ENCODE peak calls at places on chromosomes 11 and 22, in four cellular contexts. One of them, this sample, is unnamed.

GRCh38 chr22:49937758-49938564 is 19.5 kb downstream of the CRELD2 start:
- DNase-seq in body of pancreas: peak; percentile 46
- DNase-seq in mesothelial cell of epicardium: no peak
- DNase-seq in amniotic epithelial cell: no peak
- DNase-seq in this sample: no peak

GRCh38 chr11:117950320-117950719 is 21.1 kb upstream of the TMPRSS13 start:
- DNase-seq in body of pancreas: peak; percentile 24
- DNase-seq in mesothelial cell of epicardium: no peak
- DNase-seq in amniotic epithelial cell: no peak
- DNase-seq in this sample: no peak

GRCh38 chr11:68043349-68044144 is 4.7 kb downstream of the TCIRG1 start:
- DNase-seq in body of pancreas: peak; percentile 60
- DNase-seq in mesothelial cell of epicardium: no peak
- DNase-seq in amniotic epithelial cell: peak; percentile 86
- DNase-seq in this sample: peak; percentile 90

GRCh38 chr11:59776210-59777066 is 21.3 kb downstream of the STX3 start:
- DNase-seq in body of pancreas: peak; percentile 40
- DNase-seq in mesothelial cell of epicardium: no peak
- DNase-seq in amniotic epithelial cell: peak; percentile 86
- DNase-seq in this sample: peak; percentile 59

GRCh38 chr22:43481528-43482309 is 69.9 kb downstream of the MPPED1 start:
- DNase-seq in body of pancreas: no peak
- DNase-seq in mesothelial cell of epicardium: no peak
- DNase-seq in amniotic epithelial cell: no peak
- DNase-seq in this sample: no peak

GRCh38 chr11:114176321-114176720 is 116.8 kb downstream of the ZBTB16 start:
- DNase-seq in body of pancreas: peak; percentile 86
- DNase-seq in mesothelial cell of epicardium: no peak
- DNase-seq in amniotic epithelial cell: no peak
- DNase-seq in this sample: no peak

GRCh38 chr11:18368236-18368635 is 26.1 kb upstream of the LDHA start:
- DNase-seq in body of pancreas: no peak
- DNase-seq in mesothelial cell of epicardium: no peak
- DNase-seq in amniotic epithelial cell: peak; percentile 86
- DNase-seq in this sample: no peak

GRCh38 chr11:2589538-2589934 is 110.3 kb downstream of the KCNQ1OT1 start:
- DNase-seq in body of pancreas: no peak
- DNase-seq in mesothelial cell of epicardium: no peak
- DNase-seq in amniotic epithelial cell: no peak
- DNase-seq in this sample: no peak

GRCh38 chr11:1936781-1937615 is 10.1 kb upstream of the MRPL23 start:
- DNase-seq in body of pancreas: no peak
- DNase-seq in mesothelial cell of epicardium: no peak
- DNase-seq in amniotic epithelial cell: no peak
- DNase-seq in this sample: no peak

GRCh38 chr11:15108592-15109130 is 6.1 kb upstream of the INSC start:
- DNase-seq in body of pancreas: no peak
- DNase-seq in mesothelial cell of epicardium: no peak
- DNase-seq in amniotic epithelial cell: no peak
- DNase-seq in this sample: no peak

GRCh38 chr11:3004481-3004880 is 12.4 kb upstream of the NAP1L4 start:
- DNase-seq in body of pancreas: no peak
- DNase-seq in mesothelial cell of epicardium: no peak
- DNase-seq in amniotic epithelial cell: no peak
- DNase-seq in this sample: no peak

GRCh38 chr11:68355471-68355870 is 43.1 kb downstream of the LRP5 start:
- DNase-seq in body of pancreas: no peak
- DNase-seq in mesothelial cell of epicardium: no peak
- DNase-seq in amniotic epithelial cell: no peak
- DNase-seq in this sample: no peak

GRCh38 chr11:46347637-46348311 is 511 bp downstream of the DGKZ start:
- DNase-seq in body of pancreas: peak; percentile 36
- DNase-seq in mesothelial cell of epicardium: no peak
- DNase-seq in amniotic epithelial cell: no peak
- DNase-seq in this sample: no peak

GRCh38 chr22:36211237-36211881 is 9.8 kb upstream of the APOL4 start:
- DNase-seq in body of pancreas: peak; percentile 52
- DNase-seq in mesothelial cell of epicardium: no peak
- DNase-seq in amniotic epithelial cell: peak; percentile 32
- DNase-seq in this sample: no peak

GRCh38 chr11:114482114-114482513 is 42.8 kb downstream of the REXO2 start:
- DNase-seq in body of pancreas: no peak
- DNase-seq in mesothelial cell of epicardium: no peak
- DNase-seq in amniotic epithelial cell: peak; percentile 72
- DNase-seq in this sample: no peak

GRCh38 chr22:43014062-43014875 is 680 bp downstream of the PACSIN2 start:
- DNase-seq in body of pancreas: peak; percentile 51
- DNase-seq in mesothelial cell of epicardium: peak; percentile 39
- DNase-seq in amniotic epithelial cell: peak; percentile 45
- DNase-seq in this sample: no peak

GRCh38 chr11:15886866-15887265 is 469.5 kb downstream of the SOX6 start:
- DNase-seq in body of pancreas: no peak
- DNase-seq in mesothelial cell of epicardium: no peak
- DNase-seq in amniotic epithelial cell: peak; percentile 57
- DNase-seq in this sample: no peak

GRCh38 chr11:118147502-118147901 is 5.1 kb downstream of the SCN4B start:
- DNase-seq in body of pancreas: no peak
- DNase-seq in mesothelial cell of epicardium: no peak
- DNase-seq in amniotic epithelial cell: no peak
- DNase-seq in this sample: no peak

GRCh38 chr11:15568440-15568839 is 453.7 kb downstream of the INSC start:
- DNase-seq in body of pancreas: no peak
- DNase-seq in mesothelial cell of epicardium: no peak
- DNase-seq in amniotic epithelial cell: no peak
- DNase-seq in this sample: no peak

GRCh38 chr22:35354068-35354467 is 26.8 kb upstream of the HMOX1 start:
- DNase-seq in body of pancreas: no peak
- DNase-seq in mesothelial cell of epicardium: no peak
- DNase-seq in amniotic epithelial cell: no peak
- DNase-seq in this sample: no peak

GRCh38 chr11:31480930-31481329 is 28.5 kb downstream of the IMMP1L start:
- DNase-seq in body of pancreas: no peak
- DNase-seq in mesothelial cell of epicardium: no peak
- DNase-seq in amniotic epithelial cell: no peak
- DNase-seq in this sample: no peak

GRCh38 chr11:119148855-119149370 is at the start of gene ABCG4:
- DNase-seq in body of pancreas: no peak
- DNase-seq in mesothelial cell of epicardium: no peak
- DNase-seq in amniotic epithelial cell: no peak
- DNase-seq in this sample: no peak